ENCODE peak calls at places on chromosomes 11 and 22, in seven cellular contexts. R is CD8-positive, alpha-beta T cell; D is cardiac muscle cell; J is iPS DF 6.9; Q is upper lobe of right lung; Y is neuronal stem cell; O is heart right ventricle. F is an unnamed sample.

GRCh38 chr11:35214792-35215193 is 75.8 kb downstream of the CD44 start:
- DNase-seq in R (no peak), Y (no peak), Q (no peak), O (no peak), D (no peak), J (peak; percentile 61), F (no peak)

GRCh38 chr11:99015634-99016454 is 4.9 kb upstream of the CNTN5 start:
- DNase-seq in R (no peak), Y (peak; percentile 42), D (peak; percentile 70), J (peak; percentile 25), Q (no peak), O (no peak), F (no peak)

GRCh38 chr11:72041364-72042058 is 38.8 kb downstream of the NUMA1 start:
- DNase-seq in O (peak; percentile 75), Q (peak; percentile 84), D (peak; percentile 59), J (no peak), R (peak; percentile 56), Y (peak; percentile 71), F (peak; percentile 88)

GRCh38 chr11:134098566-134099184 is 29.8 kb downstream of the JAM3 start:
- DNase-seq in J (no peak), R (no peak), Q (no peak), O (no peak), D (peak; percentile 24), Y (no peak), F (no peak)

GRCh38 chr11:103806130-103806900 is 230.1 kb upstream of the DDI1 start:
- DNase-seq in D (no peak), Y (no peak), O (no peak), J (no peak), Q (no peak), R (no peak), F (peak; percentile 46)

GRCh38 chr22:44085743-44086741 is 61.9 kb downstream of the PARVB start:
- DNase-seq in R (no peak), Q (peak; percentile 69), J (peak; percentile 29), Y (no peak), O (peak; percentile 72), D (peak; percentile 63), F (peak; percentile 83)

GRCh38 chr11:35617687-35618496 is at the start of gene FJX1:
- DNase-seq in J (no peak), Y (peak; percentile 85), Q (peak; percentile 73), D (peak; percentile 75), R (no peak), O (peak; percentile 61), F (peak; percentile 48)

GRCh38 chr11:61023086-61024035 is 51.9 kb downstream of the CD6 start:
- DNase-seq in O (no peak), J (no peak), D (no peak), Y (no peak), R (peak; percentile 80), Q (no peak), F (no peak)

GRCh38 chr11:60168306-60168705 is 14.6 kb downstream of the MS4A6A start:
- DNase-seq in R (no peak), D (no peak), J (no peak), Y (no peak), Q (no peak), O (no peak), F (no peak)

GRCh38 chr11:85922367-85922766 is 67.2 kb downstream of the CCDC83 start:
- DNase-seq in R (no peak), D (no peak), O (no peak), J (no peak), Q (no peak), Y (no peak), F (no peak)

GRCh38 chr11:12376259-12376971 is 956 bp upstream of the PARVA start:
- DNase-seq in D (no peak), R (no peak), Y (no peak), Q (no peak), O (peak; percentile 32), J (no peak), F (peak; percentile 94)

GRCh38 chr11:63839508-63840355 is 822 bp downstream of the MARK2 start:
- DNase-seq in J (no peak), Q (peak; percentile 77), D (peak; percentile 46), O (peak; percentile 34), R (peak; percentile 38), Y (no peak), F (peak; percentile 49)

GRCh38 chr11:65579291-65579690 is 3.4 kb downstream of the EHBP1L1 start:
- DNase-seq in Y (no peak), J (no peak), Q (no peak), D (no peak), R (no peak), O (no peak), F (no peak)
- H3K4me1 ChIP-seq in Y (peaks cover 11% of the 10 kb centered on the region), J (peaks cover 5% of the 10 kb centered on the region), Q (peaks cover 31% of the 10 kb centered on the region), D (peaks cover 13% of the 10 kb centered on the region), R (peaks cover 29% of the 10 kb centered on the region), O (peaks cover 41% of the 10 kb centered on the region), F (peaks cover 33% of the 10 kb centered on the region)

DNA sequence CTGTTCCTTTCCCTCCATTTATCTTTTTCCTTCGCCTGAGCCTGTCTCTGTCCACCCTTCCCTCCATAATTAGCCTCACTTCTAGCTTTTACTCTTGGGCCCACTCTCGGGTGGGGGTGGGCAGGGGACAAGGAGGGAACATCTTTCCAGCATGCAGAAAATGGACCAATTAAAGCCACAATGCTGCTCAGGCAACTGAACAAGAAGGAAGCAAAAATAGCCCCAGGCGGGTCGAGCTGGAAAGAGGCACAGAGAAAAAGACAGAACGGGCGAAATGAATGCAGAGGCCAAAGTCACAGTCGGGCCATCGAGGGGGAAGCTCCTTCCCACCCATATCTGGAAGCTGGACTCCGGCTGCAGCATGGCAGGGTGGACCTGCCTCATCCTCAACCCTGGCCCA is 58.7 kb upstream of the PRDM11 start:
- DNase-seq in D (no peak), Y (no peak), O (no peak), J (no peak), R (no peak), Q (no peak), F (no peak)
- H3K27me3 ChIP-seq in D (no peaks in the 10 kb centered on the region), Y (no peaks in the 10 kb centered on the region), O (no peaks in the 10 kb centered on the region), J (no peaks in the 10 kb centered on the region), R (no peaks in the 10 kb centered on the region), Q (no peaks in the 10 kb centered on the region), F (no peaks in the 10 kb centered on the region)

DNA sequence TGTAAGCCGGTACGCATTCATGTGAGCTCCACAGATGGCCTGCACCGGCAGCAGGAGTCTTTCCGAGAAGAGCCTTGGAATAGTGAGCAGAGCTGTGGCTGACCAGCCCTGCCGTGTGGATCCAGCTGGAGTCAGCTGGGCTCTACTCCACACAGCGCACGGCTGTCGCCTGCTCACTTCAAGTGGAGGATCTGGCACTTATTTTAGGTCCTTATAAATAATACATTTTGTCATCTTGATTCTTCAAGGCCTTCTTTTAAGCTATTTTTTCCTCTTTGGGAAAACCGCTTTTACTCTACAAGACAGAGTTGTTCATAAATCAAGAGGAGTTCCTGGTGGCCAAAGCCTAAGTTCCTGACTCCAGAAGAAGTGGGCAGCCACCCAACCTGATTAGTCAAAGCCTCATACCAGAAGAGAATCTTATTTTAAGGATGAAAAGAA is 93.8 kb downstream of the KCNC1 start:
- DNase-seq in Y (no peak), O (peak; percentile 37), D (no peak), R (no peak), Q (no peak), J (no peak), F (no peak)
- H3K4me1 ChIP-seq in Y (peaks cover 3% of the 10 kb centered on the region), O (peaks cover 15% of the 10 kb centered on the region), D (no peaks in the 10 kb centered on the region), R (no peaks in the 10 kb centered on the region), Q (no peaks in the 10 kb centered on the region), J (no peaks in the 10 kb centered on the region), F (no peaks in the 10 kb centered on the region)

GRCh38 chr22:49726701-49727101 is 101.0 kb downstream of the BRD1 start:
- DNase-seq in R (no peak), O (no peak), Y (no peak), J (no peak), Q (no peak), D (no peak), F (no peak)
- H3K27me3 ChIP-seq in R (peaks cover 9% of the 10 kb centered on the region), O (peaks cover 80% of the 10 kb centered on the region), Y (peaks cover 22% of the 10 kb centered on the region), J (no peaks in the 10 kb centered on the region), Q (peaks cover 51% of the 10 kb centered on the region), D (peaks cover 67% of the 10 kb centered on the region), F (peaks cover 11% of the 10 kb centered on the region)

GRCh38 chr22:17370766-17371181 is 1.5 kb downstream of the CECR2 start:
- DNase-seq in Q (no peak), D (no peak), R (no peak), O (no peak), J (no peak), Y (no peak), F (no peak)
- H3K4me1 ChIP-seq in Q (peaks cover 3% of the 10 kb centered on the region), D (peaks cover 50% of the 10 kb centered on the region), R (peaks cover 25% of the 10 kb centered on the region), O (peaks cover 24% of the 10 kb centered on the region), J (peaks cover 2% of the 10 kb centered on the region), Y (peaks cover 19% of the 10 kb centered on the region), F (peaks cover 19% of the 10 kb centered on the region)

GRCh38 chr22:22893891-22894739 is 6.5 kb downstream of the IGLL5 start:
- DNase-seq in D (no peak), R (no peak), O (no peak), J (no peak), Y (no peak), Q (peak; percentile 54), F (no peak)
- H3K27me3 ChIP-seq in D (no peaks in the 10 kb centered on the region), R (no peaks in the 10 kb centered on the region), O (peaks cover 51% of the 10 kb centered on the region), J (peaks cover 3% of the 10 kb centered on the region), Y (peaks cover 3% of the 10 kb centered on the region), Q (peaks cover 32% of the 10 kb centered on the region), F (no peaks in the 10 kb centered on the region)

F was measured in body of pancreas.